ENCODE peak calls at places on chromosomes 13 and 19, in nine cellular contexts. G, X, Y, V, Z, J, H, D and P are unnamed samples.

GRCh38 chr13:99003851-99004471 is 26.1 kb upstream of the DOCK9 start:
- DNase-seq in X (no peak), Z (no peak), H (no peak), G (no peak), V (no peak), J (no peak), Y (no peak), D (no peak), P (no peak)

GRCh38 chr19:32831611-32832010 is 38.0 kb downstream of the SLC7A9 start:
- DNase-seq in H (no peak), J (no peak), D (no peak), Z (peak; percentile 57), X (no peak), G (no peak), Y (no peak), V (no peak), P (no peak)

GRCh38 chr13:83876546-83876945 is 5.7 kb downstream of the SLITRK1 start:
- DNase-seq in H (no peak), Z (no peak), X (no peak), Y (no peak), G (no peak), D (no peak), J (no peak), V (no peak), P (no peak)

GRCh38 chr19:55353356-55353802 is 1.1 kb downstream of the COX6B2 start:
- DNase-seq in Y (no peak), H (no peak), G (no peak), Z (no peak), V (no peak), J (no peak), X (no peak), D (no peak), P (no peak)

GRCh38 chr19:10543420-10544241 is at the start of gene ATG4D:
- DNase-seq in X (peak; percentile 58), J (peak; percentile 47), D (peak; percentile 70), Z (peak; percentile 80), G (peak; percentile 66), V (peak; percentile 95), Y (peak; percentile 66), H (peak; percentile 82), P (peak; percentile 74)

GRCh38 chr19:23318143-23318542 is 67.9 kb upstream of the ZNF724 start:
- DNase-seq in Y (no peak), J (peak; percentile 10), D (no peak), X (no peak), H (no peak), V (no peak), Z (no peak), G (no peak), P (no peak)

GRCh38 chr13:35165205-35165604 is 223.1 kb downstream of the NBEA start:
- DNase-seq in G (no peak), D (no peak), Y (no peak), Z (no peak), X (no peak), H (peak; percentile 9), V (no peak), J (no peak), P (no peak)

GRCh38 chr19:20167020-20167644 is at the start of gene ZNF486:
- DNase-seq in Z (peak; percentile 98), H (peak; percentile 89), G (peak; percentile 100), D (peak; percentile 98), V (peak; percentile 97), X (peak; percentile 95), Y (peak; percentile 93), J (peak; percentile 94), P (peak; percentile 80)

GRCh38 chr19:45293682-45294081 is 29.0 kb downstream of the CKM start:
- DNase-seq in X (no peak), Y (no peak), Z (no peak), V (no peak), H (no peak), J (no peak), D (no peak), G (no peak), P (no peak)

GRCh38 chr19:52942371-52943133 is 19.3 kb upstream of the ZNF888 start:
- DNase-seq in H (no peak), D (peak; percentile 96), G (peak; percentile 92), X (peak; percentile 85), Z (peak; percentile 93), Y (peak; percentile 95), V (peak; percentile 95), J (peak; percentile 75), P (peak; percentile 68)

GRCh38 chr13:38821753-38822551 is 135.1 kb downstream of the FREM2 start:
- DNase-seq in H (no peak), J (no peak), Y (no peak), D (peak; percentile 63), G (no peak), V (no peak), Z (no peak), X (no peak), P (no peak)

GRCh38 chr13:24854311-24854710 is 90.3 kb downstream of the RNF17 start:
- DNase-seq in H (no peak), X (no peak), J (peak; percentile 2), V (no peak), Z (no peak), G (no peak), Y (no peak), D (no peak), P (no peak)

GRCh38 chr13:42086582-42086981 is 38.1 kb downstream of the DGKH start:
- DNase-seq in G (no peak), V (no peak), Z (no peak), H (no peak), D (no peak), X (no peak), Y (no peak), J (no peak), P (no peak)

GRCh38 chr13:41648314-41648935 is 191.1 kb downstream of the RGCC start:
- DNase-seq in X (peak; percentile 91), Y (no peak), G (no peak), H (no peak), Z (no peak), V (no peak), D (no peak), J (peak; percentile 72), P (no peak)

GRCh38 chr19:13428352-13428751 is 77.9 kb downstream of the CACNA1A start:
- DNase-seq in X (peak; percentile 15), G (peak; percentile 4), V (no peak), H (no peak), J (peak; percentile 17), D (no peak), Y (no peak), Z (peak; percentile 4), P (no peak)

GRCh38 chr13:45851171-45851889 is at the start of gene SIAH3:
- DNase-seq in G (peak; percentile 9), D (no peak), H (no peak), X (peak; percentile 24), V (no peak), J (no peak), Z (peak; percentile 54), Y (no peak), P (no peak)

GRCh38 chr19:14398563-14398962 is 17.3 kb downstream of the ADGRE5 start:
- DNase-seq in X (no peak), Y (no peak), Z (peak; percentile 32), D (no peak), H (no peak), G (no peak), J (no peak), V (no peak), P (no peak)

GRCh38 chr13:80881495-80882482 is 540.9 kb upstream of the SPRY2 start:
- DNase-seq in V (no peak), J (no peak), Y (no peak), Z (no peak), X (peak; percentile 81), D (no peak), G (no peak), H (no peak), P (no peak)

GRCh38 chr13:99436686-99437416 is 64.4 kb upstream of the TM9SF2 start:
- DNase-seq in V (peak; percentile 84), X (peak; percentile 84), H (peak; percentile 68), D (peak; percentile 64), J (peak; percentile 83), Z (peak; percentile 89), Y (peak; percentile 70), G (peak; percentile 88), P (peak; percentile 70)

DNA sequence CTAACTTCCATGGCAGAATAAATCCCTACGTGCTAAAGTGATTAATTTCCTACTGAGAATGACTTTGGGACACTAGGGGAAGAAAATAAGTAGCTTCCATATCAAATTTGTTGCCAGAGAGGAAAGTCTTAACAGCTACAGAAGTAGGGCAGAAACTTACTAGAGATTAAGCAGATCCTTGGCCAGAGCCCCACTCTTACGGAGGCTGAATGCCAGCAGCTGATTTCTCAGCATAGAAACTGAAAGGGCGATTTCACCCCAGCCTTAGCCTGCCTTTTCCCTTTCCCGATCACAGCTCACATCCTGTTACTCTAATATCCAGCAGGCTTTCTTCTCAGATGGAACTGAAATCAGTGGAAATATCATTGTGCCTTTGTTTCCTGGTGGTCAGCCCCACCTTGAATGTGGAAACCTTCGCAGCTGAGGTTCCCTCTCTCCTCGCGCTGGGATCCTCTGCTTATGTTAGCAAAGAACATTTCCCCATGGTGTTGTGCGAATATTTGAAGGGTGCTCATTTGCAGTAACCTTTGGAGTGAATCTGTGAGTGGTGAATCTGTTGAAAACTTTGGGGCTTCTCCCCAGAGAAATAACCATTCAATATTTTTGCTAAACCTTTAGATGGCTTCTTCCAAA is 8.4 kb downstream of the FAM124A start:
- DNase-seq in G (peak; percentile 74), V (peak; percentile 62), X (peak; percentile 87), Y (peak; percentile 27), H (no peak), J (peak; percentile 7), D (peak; percentile 28), Z (peak; percentile 78), P (no peak)
- H3K4me3 ChIP-seq in G (peak overlapping the region; percentile 4), V (no peak overlapping the region), X (peak overlapping the region; percentile 66), Y (no peak overlapping the region), H (no peak overlapping the region), J (no peak overlapping the region), D (peak overlapping the region; percentile 48), Z (no peak overlapping the region), P (peak overlapping the region; percentile 17)

GRCh38 chr13:114061047-114061446 is 71.4 kb downstream of the RASA3 start:
- DNase-seq in Y (no peak), X (no peak), G (no peak), J (no peak), Z (no peak), D (no peak), H (no peak), V (no peak), P (no peak)
- H3K4me1 ChIP-seq in Y (peaks cover 7% of the 10 kb centered on the region), X (peaks cover 46% of the 10 kb centered on the region), G (peaks cover 96% of the 10 kb centered on the region), J (peaks cover 26% of the 10 kb centered on the region), Z (peaks cover 17% of the 10 kb centered on the region), D (peaks cover 21% of the 10 kb centered on the region), H (peaks cover 4% of the 10 kb centered on the region), V (peaks cover 22% of the 10 kb centered on the region), P (peaks cover 41% of the 10 kb centered on the region)

GRCh38 chr13:100674848-100675659 is 459 bp upstream of the TMTC4 start:
- DNase-seq in J (peak; percentile 96), Z (peak; percentile 99), G (peak; percentile 99), Y (peak; percentile 100), D (peak; percentile 98), X (peak; percentile 99), H (peak; percentile 90), V (peak; percentile 99), P (peak; percentile 99)
- TF ChIP-seq POLR2A in J (no peak), Z (no peak), G (no peak), Y (peak; percentile 75), D (peak; percentile 27), X (no peak), H (peak; percentile 75), V (peak; percentile 79), P (peak; percentile 79)

DNA sequence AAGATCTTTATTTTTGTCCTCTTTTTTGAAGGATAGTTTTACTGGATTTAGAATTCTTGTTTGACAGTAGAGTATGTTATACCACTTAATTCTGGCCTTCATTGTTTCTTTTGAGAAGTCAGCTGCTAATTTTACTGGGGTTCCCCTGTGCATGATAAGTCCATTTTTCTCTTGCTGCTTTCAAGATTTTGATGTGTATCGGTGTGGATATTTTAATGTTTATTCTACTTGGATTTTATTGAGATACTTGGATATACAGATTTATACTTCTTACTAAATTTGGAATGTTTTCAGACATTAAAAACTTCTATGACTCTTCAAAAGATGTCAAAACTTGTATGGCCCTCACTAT is 86.9 kb downstream of the URI1 start:
- DNase-seq in H (no peak), J (no peak), X (no peak), V (no peak), Z (no peak), Y (no peak), G (no peak), D (no peak), P (no peak)
- H3K4me3 ChIP-seq in H (no peak overlapping the region), J (no peak overlapping the region), X (no peak overlapping the region), V (no peak overlapping the region), Z (no peak overlapping the region), Y (no peak overlapping the region), G (no peak overlapping the region), D (no peak overlapping the region), P (no peak overlapping the region)